ENCODE peak calls at places on chromosomes 5 and 9, in four cellular contexts. O is HepG2, H is GM12878, Y is K562. B is an unnamed sample.

GRCh38 chr5:671459-672328 is 21.5 kb downstream of the TPPP start:
- DNase-seq in O (peak), H (no peak), Y (peak), B (peak)

GRCh38 chr9:136617746-136618577 is 44.8 kb upstream of the EGFL7 start:
- DNase-seq in O (no peak), H (no peak), Y (no peak), B (no peak)

GRCh38 chr5:160516696-160517530 is 95.3 kb downstream of the PTTG1 start:
- DNase-seq in O (no peak), H (no peak), Y (no peak), B (no peak)

GRCh38 chr5:132426525-132427138 is 57.1 kb downstream of the SLC22A5 start:
- DNase-seq in O (peak), H (no peak), Y (peak), B (peak)

GRCh38 chr5:113178073-113178779 is 201.6 kb downstream of the DCP2 start:
- DNase-seq in O (no peak), H (no peak), Y (no peak), B (no peak)

GRCh38 chr5:126971455-126972019 is 58.8 kb downstream of the MARCHF3 start:
- DNase-seq in O (no peak), H (no peak), Y (peak), B (no peak)

GRCh38 chr9:20472646-20473045 is 149.7 kb downstream of the MLLT3 start:
- DNase-seq in O (no peak), H (no peak), Y (no peak), B (no peak)

GRCh38 chr5:5838493-5838892 is 416.0 kb downstream of the ICE1 start:
- DNase-seq in O (no peak), H (no peak), Y (no peak), B (no peak)

GRCh38 chr5:171592741-171593140 is 173.3 kb downstream of the FGF18 start:
- DNase-seq in O (no peak), H (no peak), Y (no peak), B (no peak)

GRCh38 chr5:43065384-43066230 is 25.5 kb upstream of the ANXA2R start:
- DNase-seq in O (no peak), H (no peak), Y (no peak), B (peak)

GRCh38 chr9:4335631-4336030 is 35.8 kb upstream of the GLIS3 start:
- DNase-seq in O (no peak), H (no peak), Y (no peak), B (no peak)

GRCh38 chr5:176447538-176447981 is 625 bp upstream of the FAF2 start:
- DNase-seq in O (no peak), H (no peak), Y (peak), B (no peak)

GRCh38 chr5:75037106-75037505 is 15.3 kb downstream of the GCNT4 start:
- DNase-seq in O (peak), H (no peak), Y (peak), B (peak)

GRCh38 chr5:147483961-147484707 is 25.7 kb downstream of the DPYSL3 start:
- DNase-seq in O (no peak), H (no peak), Y (no peak), B (peak)

GRCh38 chr9:133103183-133103986 is 17.7 kb downstream of the RALGDS start:
- DNase-seq in O (peak), H (no peak), Y (peak), B (peak)

GRCh38 chr5:343461-344401 is 22.2 kb downstream of the AHRR start:
- DNase-seq in O (peak), H (no peak), Y (no peak), B (peak)

GRCh38 chr5:180516440-180516839 is 22.3 kb downstream of the CNOT6 start:
- DNase-seq in O (no peak), H (no peak), Y (no peak), B (no peak)

GRCh38 chr9:7879551-7880245 is 80.1 kb upstream of the DMAC1 start:
- DNase-seq in O (no peak), H (no peak), Y (no peak), B (no peak)

GRCh38 chr9:111957856-111958631 is 61.4 kb downstream of the UGCG start:
- DNase-seq in O (no peak), H (no peak), Y (no peak), B (no peak)

GRCh38 chr5:14816999-14817761 is 54.4 kb downstream of the ANKH start:
- DNase-seq in O (no peak), H (no peak), Y (no peak), B (no peak)

GRCh38 chr5:143384865-143385657 is 18.4 kb downstream of the NR3C1 start:
- DNase-seq in O (no peak), H (no peak), Y (no peak), B (no peak)

DNA sequence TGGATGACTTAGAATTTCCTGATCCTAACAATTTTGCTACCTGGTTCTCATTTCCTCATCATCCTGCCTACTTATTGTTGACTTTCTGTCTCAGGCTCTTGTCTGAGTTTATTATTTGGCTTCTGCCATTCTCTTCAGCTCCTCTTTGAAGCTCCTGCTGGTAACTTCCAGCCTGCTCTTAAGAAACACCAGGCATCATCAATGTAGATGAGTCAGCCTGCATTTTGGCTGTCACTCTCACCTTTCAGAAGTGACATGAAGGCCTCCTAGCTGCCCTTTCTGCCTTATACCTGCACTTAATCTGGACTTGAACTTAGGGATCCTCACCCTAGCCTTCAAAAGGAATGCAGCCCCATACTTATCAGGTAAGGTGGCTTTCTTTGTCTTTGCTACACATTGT is 551.8 kb upstream of the ZNF608 start:
- DNase-seq in O (no peak), H (no peak), Y (no peak), B (no peak)
- TF ChIP-seq KDM1A in O (no peak), H (no peak), Y (no peak), B (no peak)

DNA sequence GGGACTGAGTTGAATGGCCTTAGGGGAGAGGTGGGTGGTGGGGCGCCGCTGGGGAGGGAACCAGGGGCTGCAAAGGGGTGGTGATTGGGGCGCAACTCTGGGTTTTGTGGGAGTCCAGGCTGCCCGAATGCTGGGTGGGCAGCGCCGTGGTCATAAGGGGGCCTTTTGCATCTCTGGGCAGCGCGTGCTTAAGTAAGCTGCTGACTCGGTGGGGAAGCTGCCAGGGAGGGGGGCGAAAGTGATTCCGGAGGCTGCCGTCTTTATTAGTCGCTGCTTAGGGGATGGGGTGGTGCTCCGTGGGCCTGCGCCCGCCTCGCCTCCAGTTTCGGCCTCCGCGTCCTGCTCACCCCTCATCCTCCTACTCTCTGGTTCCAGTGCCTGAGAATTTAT is 542 bp downstream of the PTPA start:
- DNase-seq in O (peak), H (no peak), Y (peak), B (peak)
- TF ChIP-seq BHLHE40 in O (no peak), H (no peak), Y (no peak), B (no peak)

GRCh38 chr5:138983984-138984383 is 108.8 kb upstream of the LRRTM2 start:
- DNase-seq in O (no peak), H (no peak), Y (no peak), B (no peak)

GRCh38 chr5:138981606-138982005 is 106.5 kb upstream of the LRRTM2 start:
- DNase-seq in O (no peak), H (no peak), Y (no peak), B (no peak)

GRCh38 chr5:138981131-138981530 is 106.0 kb upstream of the LRRTM2 start:
- DNase-seq in O (no peak), H (no peak), Y (no peak), B (no peak)

GRCh38 chr5:138978085-138978484 is 103.0 kb upstream of the LRRTM2 start:
- DNase-seq in O (no peak), H (no peak), Y (no peak), B (no peak)

DNA sequence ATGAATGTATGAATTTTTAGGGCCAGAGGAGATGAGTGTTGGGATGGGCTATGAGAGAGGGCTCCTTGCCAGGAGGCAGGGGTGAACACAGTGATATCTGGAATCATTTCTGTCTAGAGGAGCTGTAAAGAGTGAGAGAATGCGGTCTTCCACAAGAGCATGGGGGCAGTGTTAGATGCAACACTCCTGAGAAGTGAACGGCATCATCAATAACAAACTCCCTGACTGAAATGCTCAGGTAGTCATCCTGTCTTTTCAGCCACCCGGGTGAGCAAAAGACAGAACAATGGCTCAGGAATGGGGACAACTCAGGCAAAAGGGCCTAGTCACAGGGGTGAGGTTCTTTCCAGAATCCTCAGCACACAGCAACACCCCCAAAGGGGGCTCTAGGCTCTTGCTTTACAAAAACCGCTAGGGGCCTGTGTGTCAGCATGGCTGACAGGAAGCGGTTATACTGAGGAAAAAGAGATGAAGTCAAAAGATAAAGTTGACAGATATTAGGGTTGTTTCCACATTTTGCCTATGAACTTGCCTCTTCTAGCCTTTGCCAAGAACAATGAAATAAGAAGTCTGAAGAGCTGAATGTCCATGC is 104.6 kb upstream of the LRRTM2 start:
- DNase-seq in O (no peak), H (no peak), Y (peak), B (no peak)
- TF ChIP-seq CHD2 in O (no peak), H (no peak), Y (no peak), B (no peak)

GRCh38 chr5:139746691-139747582 is 48.7 kb upstream of the PSD2 start:
- DNase-seq in O (no peak), H (peak), Y (no peak), B (no peak)

GRCh38 chr5:139745121-139745799 is 50.3 kb upstream of the PSD2 start:
- DNase-seq in O (no peak), H (no peak), Y (peak), B (peak)

GRCh38 chr5:139747583-139748504 is 47.8 kb upstream of the PSD2 start:
- DNase-seq in O (no peak), H (no peak), Y (peak), B (no peak)

GRCh38 chr5:139744471-139745120 is 51.0 kb upstream of the PSD2 start:
- DNase-seq in O (no peak), H (no peak), Y (no peak), B (no peak)

GRCh38 chr5:139745800-139746690 is 49.6 kb upstream of the PSD2 start:
- DNase-seq in O (peak), H (no peak), Y (peak), B (peak)
- TF ChIP-seq KDM1A in O (no peak), H (no peak), Y (no peak), B (no peak)

DNA sequence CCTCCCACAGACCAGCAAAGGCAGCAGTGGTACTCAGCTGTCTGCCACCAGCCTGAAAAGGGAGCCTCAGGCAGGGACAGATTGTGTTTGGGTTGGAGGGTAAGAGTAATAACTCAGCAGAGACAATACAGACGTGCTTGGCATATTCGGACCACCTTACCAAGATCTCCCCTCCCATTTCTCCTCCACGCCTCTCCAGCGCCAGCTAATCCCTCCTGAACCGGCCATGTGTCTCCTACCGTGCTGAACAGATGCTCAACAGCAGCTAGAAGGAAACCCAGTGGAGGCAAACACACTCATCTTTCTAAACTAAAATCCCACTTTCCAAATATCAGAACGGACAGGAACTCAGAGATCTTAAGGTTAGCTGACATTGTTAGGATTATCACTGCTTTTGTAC is 180.7 kb downstream of the ASTN2 start:
- DNase-seq in O (no peak), H (no peak), Y (no peak), B (no peak)
- TF ChIP-seq BHLHE40 in O (no peak), H (no peak), Y (no peak), B (no peak)

B was measured in A549.